ENCODE peak calls at places on chromosomes 7 and 10, in five cellular contexts. W, V, X, Z and N are unnamed samples.

GRCh38 chr7:140623995-140624902 is 16.4 kb downstream of the DENND2A start:
- DNase-seq in W (no peak), V (no peak), X (no peak), Z (no peak), N (no peak)

GRCh38 chr7:35263396-35263795 is 9.5 kb upstream of the TBX20 start:
- DNase-seq in W (peak), V (no peak), X (no peak), Z (no peak), N (no peak)

GRCh38 chr7:139948167-139948566 is 114.6 kb downstream of the PARP12 start:
- DNase-seq in W (no peak), V (no peak), X (no peak), Z (no peak), N (no peak)

GRCh38 chr7:151808296-151809155 is 68.4 kb downstream of the PRKAG2 start:
- DNase-seq in W (peak), V (peak), X (no peak), Z (no peak), N (no peak)

GRCh38 chr7:5424689-5425506 is 1.3 kb upstream of the TNRC18 start:
- DNase-seq in W (no peak), V (peak), X (no peak), Z (no peak), N (peak)

GRCh38 chr7:35736725-35737124 is 41.8 kb upstream of the HERPUD2 start:
- DNase-seq in W (no peak), V (peak), X (no peak), Z (no peak), N (no peak)

GRCh38 chr10:29083096-29083495 is 205.8 kb upstream of the LYZL1 start:
- DNase-seq in W (no peak), V (no peak), X (no peak), Z (no peak), N (no peak)

GRCh38 chr10:35684625-35685024 is 42.5 kb upstream of the FZD8 start:
- DNase-seq in W (no peak), V (no peak), X (no peak), Z (no peak), N (no peak)

GRCh38 chr7:28939367-28939766 is 18.8 kb downstream of the TRIL start:
- DNase-seq in W (peak), V (no peak), X (no peak), Z (no peak), N (no peak)

GRCh38 chr7:128417071-128417470 is 7.3 kb upstream of the IMPDH1 start:
- DNase-seq in W (no peak), V (no peak), X (no peak), Z (no peak), N (no peak)

GRCh38 chr7:131655866-131656265 is 99.4 kb upstream of the PODXL start:
- DNase-seq in W (no peak), V (no peak), X (no peak), Z (no peak), N (no peak)

GRCh38 chr10:117260094-117260493 is 19.2 kb downstream of the SLC18A2 start:
- DNase-seq in W (no peak), V (no peak), X (no peak), Z (no peak), N (no peak)

GRCh38 chr10:96578022-96578421 is 8.8 kb downstream of the TM9SF3 start:
- DNase-seq in W (no peak), V (no peak), X (no peak), Z (no peak), N (no peak)

GRCh38 chr7:41451826-41452225 is 251.1 kb downstream of the INHBA start:
- DNase-seq in W (no peak), V (no peak), X (no peak), Z (no peak), N (no peak)

GRCh38 chr10:24989867-24990266 is 26.1 kb downstream of the ENKUR start:
- DNase-seq in W (no peak), V (no peak), X (no peak), Z (no peak), N (no peak)

GRCh38 chr10:31966681-31967080 is 38.0 kb upstream of the ARHGAP12 start:
- DNase-seq in W (no peak), V (no peak), X (no peak), Z (no peak), N (no peak)

GRCh38 chr7:100949931-100950443 is 653 bp downstream of the MUC3A start:
- DNase-seq in W (no peak), V (no peak), X (no peak), Z (no peak), N (no peak)

GRCh38 chr7:41576176-41576575 is 126.7 kb downstream of the INHBA start:
- DNase-seq in W (no peak), V (no peak), X (no peak), Z (no peak), N (no peak)

GRCh38 chr7:158109364-158110033 is 478.1 kb downstream of the PTPRN2 start:
- DNase-seq in W (no peak), V (no peak), X (no peak), Z (no peak), N (no peak)

GRCh38 chr10:89029785-89030437 is 39.3 kb downstream of the FAS start:
- DNase-seq in W (peak), V (peak), X (peak), Z (peak), N (peak)

GRCh38 chr7:131544449-131545425 is 11.7 kb downstream of the PODXL start:
- DNase-seq in W (peak), V (no peak), X (no peak), Z (no peak), N (no peak)

GRCh38 chr10:92082583-92083280 is 159.2 kb downstream of the BTAF1 start:
- DNase-seq in W (no peak), V (no peak), X (no peak), Z (no peak), N (no peak)

GRCh38 chr7:86667732-86668131 is 24.0 kb downstream of the GRM3 start:
- DNase-seq in W (peak), V (no peak), X (no peak), Z (no peak), N (no peak)
- TF ChIP-seq CTCF in W (peak), V (no peak), X (no peak), Z (no peak), N (no peak)

DNA sequence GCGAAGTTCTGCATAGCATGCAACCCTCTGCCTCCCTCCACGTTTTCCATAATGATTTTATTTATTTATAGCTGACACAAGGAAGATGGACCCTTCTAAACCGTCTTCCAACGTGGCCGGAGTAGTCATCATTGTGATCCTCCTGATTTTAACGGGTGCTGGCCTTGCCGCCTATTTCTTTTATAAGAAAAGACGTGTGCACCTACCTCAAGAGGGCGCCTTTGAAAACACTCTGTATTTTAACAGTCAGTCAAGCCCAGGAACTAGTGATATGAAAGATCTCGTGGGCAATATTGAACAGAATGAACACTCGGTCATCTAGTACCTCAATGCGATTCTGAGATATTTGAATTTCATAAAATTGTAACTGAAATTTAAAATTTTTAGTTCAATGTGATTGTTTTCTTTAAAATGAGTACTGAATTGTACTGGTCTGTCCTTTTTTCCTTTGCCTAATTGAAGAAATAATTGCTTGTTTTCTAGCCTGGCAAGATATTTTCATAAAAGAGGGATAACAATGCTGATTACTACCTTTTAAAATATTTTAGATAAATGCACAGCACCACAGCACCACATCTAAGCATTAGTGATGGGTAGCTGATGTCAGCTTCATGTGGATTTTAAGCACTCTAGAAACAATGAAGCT is 41.5 kb upstream of the SLC39A12 start:
- DNase-seq in W (peak), V (peak), X (no peak), Z (peak), N (peak)
- TF ChIP-seq CTCF in W (peak), V (peak), X (no peak), Z (peak), N (peak)

GRCh38 chr10:44935201-44935960 is 24.2 kb upstream of the RASSF4 start:
- DNase-seq in W (no peak), V (peak), X (no peak), Z (peak), N (no peak)
- TF ChIP-seq CTCF in W (no peak), V (no peak), X (no peak), Z (no peak), N (no peak)

GRCh38 chr10:110497438-110498086 is at the start of gene DUSP5:
- DNase-seq in W (peak), V (peak), X (peak), Z (peak), N (peak)

GRCh38 chr10:110500515-110500905 is 2.8 kb downstream of the DUSP5 start:
- DNase-seq in W (no peak), V (no peak), X (no peak), Z (no peak), N (no peak)

GRCh38 chr10:110498087-110498981 is 627 bp downstream of the DUSP5 start:
- DNase-seq in W (peak), V (peak), X (peak), Z (no peak), N (peak)

GRCh38 chr10:110499796-110500514 is 2.2 kb downstream of the DUSP5 start:
- DNase-seq in W (no peak), V (no peak), X (no peak), Z (no peak), N (no peak)

GRCh38 chr10:110498982-110499795 is 1.5 kb downstream of the DUSP5 start:
- DNase-seq in W (peak), V (peak), X (peak), Z (no peak), N (no peak)
- TF ChIP-seq CTCF in W (peak), V (no peak), X (no peak), Z (peak), N (no peak)

GRCh38 chr7:55189447-55189760 is 170.6 kb downstream of the EGFR start:
- DNase-seq in W (no peak), V (no peak), X (no peak), Z (no peak), N (no peak)
- TF ChIP-seq CTCF in W (no peak), V (no peak), X (no peak), Z (no peak), N (no peak)

GRCh38 chr10:101565936-101566332 is 22.1 kb downstream of the POLL start:
- DNase-seq in W (peak), V (no peak), X (no peak), Z (no peak), N (no peak)
- TF ChIP-seq CTCF in W (no peak), V (no peak), X (no peak), Z (no peak), N (no peak)

GRCh38 chr10:5147981-5148677 is 36.8 kb downstream of the AKR1C8 start:
- DNase-seq in W (no peak), V (no peak), X (no peak), Z (no peak), N (no peak)

GRCh38 chr10:5147255-5147980 is 37.5 kb downstream of the AKR1C8 start:
- DNase-seq in W (no peak), V (peak), X (no peak), Z (no peak), N (no peak)

GRCh38 chr10:5142199-5142598 is 42.8 kb downstream of the AKR1C8 start:
- DNase-seq in W (no peak), V (no peak), X (no peak), Z (no peak), N (no peak)

GRCh38 chr10:5146920-5147254 is 38.1 kb downstream of the AKR1C8 start:
- DNase-seq in W (no peak), V (no peak), X (no peak), Z (no peak), N (no peak)

GRCh38 chr10:5143137-5143536 is 41.8 kb downstream of the AKR1C8 start:
- DNase-seq in W (no peak), V (no peak), X (no peak), Z (no peak), N (no peak)
- TF ChIP-seq CTCF in W (no peak), V (no peak), X (no peak), Z (no peak), N (no peak)

DNA sequence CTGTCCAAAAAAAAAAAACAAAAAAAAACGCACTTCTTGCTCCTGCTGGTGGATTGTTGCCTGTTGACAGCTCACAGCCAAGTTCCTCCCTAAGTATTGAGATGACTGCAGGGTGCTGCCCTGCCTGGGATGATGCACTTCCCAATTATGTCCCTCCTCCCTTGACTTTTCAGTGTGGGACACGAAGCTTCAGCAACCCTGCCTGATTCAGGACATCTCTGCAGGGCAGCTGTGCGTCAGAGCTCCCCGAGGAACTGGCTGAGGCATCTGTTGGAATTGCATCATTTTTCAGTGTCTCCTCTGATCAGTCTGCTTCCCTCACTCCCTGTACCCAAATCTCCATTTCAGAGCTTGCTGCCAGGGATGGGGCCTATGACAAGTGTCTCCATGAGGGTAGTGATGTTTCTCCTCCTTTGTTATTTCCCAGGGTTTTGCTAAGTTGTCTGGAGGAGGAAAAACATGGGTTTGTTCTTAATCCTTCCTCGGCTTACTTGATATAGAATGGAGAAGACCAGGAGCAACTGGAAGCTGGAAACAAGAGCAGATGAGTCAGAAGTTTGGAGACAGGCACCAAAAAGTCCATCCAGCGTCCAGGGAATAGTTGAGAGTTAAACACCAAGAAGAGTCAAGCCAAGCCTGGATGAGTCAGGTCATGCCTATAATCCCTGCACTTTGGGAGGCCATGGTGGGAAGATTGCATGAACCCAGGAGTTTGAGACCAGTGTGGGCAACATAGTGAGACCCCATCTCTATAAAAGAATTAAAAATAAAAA is 355.1 kb downstream of the GALNT17 start:
- DNase-seq in W (no peak), V (no peak), X (no peak), Z (no peak), N (no peak)
- TF ChIP-seq CTCF in W (no peak), V (no peak), X (no peak), Z (no peak), N (no peak)

GRCh38 chr10:72245949-72246525 is 27.7 kb upstream of the DDIT4 start:
- DNase-seq in W (no peak), V (no peak), X (no peak), Z (no peak), N (no peak)

GRCh38 chr10:72241853-72242252 is 25.8 kb upstream of the ASCC1 start:
- DNase-seq in W (no peak), V (no peak), X (no peak), Z (no peak), N (no peak)

GRCh38 chr10:72242675-72243074 is 26.6 kb upstream of the ASCC1 start:
- DNase-seq in W (no peak), V (no peak), X (no peak), Z (no peak), N (no peak)

GRCh38 chr10:72244573-72245038 is 28.5 kb upstream of the ASCC1 start:
- DNase-seq in W (no peak), V (no peak), X (no peak), Z (no peak), N (no peak)

GRCh38 chr10:72243822-72244437 is 27.9 kb upstream of the ASCC1 start:
- DNase-seq in W (no peak), V (peak), X (no peak), Z (peak), N (no peak)
- TF ChIP-seq CTCF in W (no peak), V (peak), X (no peak), Z (peak), N (peak)

GRCh38 chr10:128540806-128541739 is 414.9 kb upstream of the MKI67 start:
- DNase-seq in W (no peak), V (no peak), X (no peak), Z (no peak), N (peak)
- TF ChIP-seq CTCF in W (no peak), V (no peak), X (no peak), Z (no peak), N (peak)